ENCODE peak calls at places on chromosomes 11 and 22, in five cellular contexts. N is A549, Z is GM23248, R is uterus, W is colonic mucosa. S is an unnamed sample.

GRCh38 chr11:106974831-106975230 is 43.4 kb downstream of the GUCY1A2 start:
- DNase-seq in N (no peak), Z (peak; percentile 5), R (no peak), W (no peak), S (no peak)

GRCh38 chr11:9091044-9091936 is at the start of gene SCUBE2:
- DNase-seq in N (peak; percentile 25), Z (peak; percentile 48), R (no peak), W (peak; percentile 26), S (no peak)

GRCh38 chr11:27524155-27524554 is 17.6 kb upstream of the LIN7C start:
- DNase-seq in N (no peak), Z (peak; percentile 81), R (no peak), W (no peak), S (no peak)

GRCh38 chr22:42316988-42317387 is 46.5 kb upstream of the TCF20 start:
- DNase-seq in N (no peak), Z (peak; percentile 80), R (peak; percentile 75), W (peak; percentile 91), S (no peak)

GRCh38 chr11:83951521-83951920 is 665.4 kb upstream of the CCDC90B start:
- DNase-seq in N (no peak), Z (no peak), R (no peak), W (peak; percentile 20), S (no peak)

GRCh38 chr11:132056689-132057088 is 686.3 kb downstream of the NTM start:
- DNase-seq in N (no peak), Z (peak; percentile 47), R (no peak), W (no peak), S (no peak)

GRCh38 chr11:82577246-82577645 is 156.4 kb downstream of the FAM181B start:
- DNase-seq in N (no peak), Z (no peak), R (no peak), W (no peak), S (no peak)

GRCh38 chr11:118565062-118565461 is 669 bp downstream of the IFT46 start:
- DNase-seq in N (no peak), Z (peak; percentile 78), R (peak; percentile 62), W (peak; percentile 22), S (no peak)

GRCh38 chr11:119666463-119667131 is 62.4 kb downstream of the NECTIN1 start:
- DNase-seq in N (peak; percentile 63), Z (peak; percentile 79), R (peak; percentile 77), W (peak; percentile 81), S (peak; percentile 68)

GRCh38 chr11:1824221-1825038 is 10.4 kb upstream of the SYT8 start:
- DNase-seq in N (no peak), Z (no peak), R (no peak), W (no peak), S (no peak)
- H3K27ac ChIP-seq in N (peak overlapping the region; percentile 73), Z (no peak overlapping the region), R (no peak overlapping the region), W (no peak overlapping the region), S (no peak overlapping the region)

GRCh38 chr11:35246725-35247124 is 107.8 kb downstream of the CD44 start:
- DNase-seq in N (no peak), Z (peak; percentile 92), R (peak; percentile 59), W (no peak), S (no peak)
- H3K27ac ChIP-seq in N (no peak overlapping the region), Z (peak overlapping the region; percentile 77), R (peak overlapping the region; percentile 93), W (no peak overlapping the region), S (no peak overlapping the region)

GRCh38 chr11:44025727-44026126 is 22.1 kb upstream of the ACCSL start:
- DNase-seq in N (no peak), Z (no peak), R (no peak), W (no peak), S (no peak)
- H3K27ac ChIP-seq in N (no peak overlapping the region), Z (no peak overlapping the region), R (no peak overlapping the region), W (no peak overlapping the region), S (no peak overlapping the region)

GRCh38 chr22:31614781-31615480 is 47.1 kb downstream of the PISD start:
- DNase-seq in N (no peak), Z (no peak), R (no peak), W (no peak), S (no peak)
- H3K27ac ChIP-seq in N (no peak overlapping the region), Z (no peak overlapping the region), R (no peak overlapping the region), W (no peak overlapping the region), S (no peak overlapping the region)

DNA sequence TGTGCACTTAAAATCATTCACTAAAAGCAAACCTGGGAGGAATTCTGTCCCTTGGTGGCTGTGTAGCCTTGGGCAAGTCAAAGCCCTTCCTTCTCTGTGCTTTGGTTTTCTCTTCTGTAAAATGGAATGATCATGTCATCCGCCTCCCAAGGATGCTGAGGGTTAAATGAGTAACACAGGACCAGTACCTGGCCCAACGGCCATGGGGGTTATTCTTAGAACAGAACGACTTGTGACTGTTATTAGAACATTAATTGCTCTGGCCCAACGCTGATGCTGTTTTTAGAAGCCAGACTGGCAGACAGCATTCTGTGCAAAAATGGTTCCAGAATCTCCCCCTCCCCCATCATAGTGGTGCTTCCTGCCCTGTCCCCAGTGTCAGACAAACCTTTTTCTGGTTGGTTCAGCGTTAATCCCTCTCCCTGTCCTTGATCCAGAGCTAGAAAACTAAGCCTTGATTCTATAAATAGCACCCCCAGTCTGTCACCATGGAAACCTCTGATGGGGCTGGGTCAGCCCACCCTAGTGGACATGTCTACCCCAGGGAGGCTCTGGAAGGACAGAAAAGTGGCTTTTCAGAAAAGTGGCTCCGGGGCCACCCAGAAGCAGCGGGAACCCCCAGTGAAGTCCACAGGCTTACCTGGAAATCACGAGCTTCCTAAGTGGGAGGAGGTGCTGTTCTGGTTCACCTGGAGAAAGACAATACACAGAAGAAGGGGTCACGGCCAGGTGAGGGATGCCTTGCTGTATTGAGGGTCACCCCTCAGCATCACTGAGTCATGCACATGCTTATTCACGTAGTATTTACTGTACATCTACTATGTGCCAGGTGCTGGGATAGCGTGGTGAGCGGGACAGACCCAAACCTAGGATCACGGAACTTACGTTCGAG is 15.5 kb upstream of the TFIP11 start:
- DNase-seq in N (no peak), Z (no peak), R (no peak), W (no peak), S (no peak)
- H3K27ac ChIP-seq in N (no peak overlapping the region), Z (no peak overlapping the region), R (no peak overlapping the region), W (no peak overlapping the region), S (peak overlapping the region; percentile 13)

GRCh38 chr11:64597671-64598101 is 6.7 kb downstream of the SLC22A12 start:
- DNase-seq in N (no peak), Z (no peak), R (no peak), W (no peak), S (no peak)
- H3K27ac ChIP-seq in N (no peak overlapping the region), Z (no peak overlapping the region), R (no peak overlapping the region), W (no peak overlapping the region), S (no peak overlapping the region)

GRCh38 chr22:47631571-47632102 is 869.2 kb downstream of the TBC1D22A start:
- DNase-seq in N (no peak), Z (no peak), R (no peak), W (no peak), S (no peak)
- H3K27ac ChIP-seq in N (no peak overlapping the region), Z (no peak overlapping the region), R (no peak overlapping the region), W (no peak overlapping the region), S (no peak overlapping the region)

DNA sequence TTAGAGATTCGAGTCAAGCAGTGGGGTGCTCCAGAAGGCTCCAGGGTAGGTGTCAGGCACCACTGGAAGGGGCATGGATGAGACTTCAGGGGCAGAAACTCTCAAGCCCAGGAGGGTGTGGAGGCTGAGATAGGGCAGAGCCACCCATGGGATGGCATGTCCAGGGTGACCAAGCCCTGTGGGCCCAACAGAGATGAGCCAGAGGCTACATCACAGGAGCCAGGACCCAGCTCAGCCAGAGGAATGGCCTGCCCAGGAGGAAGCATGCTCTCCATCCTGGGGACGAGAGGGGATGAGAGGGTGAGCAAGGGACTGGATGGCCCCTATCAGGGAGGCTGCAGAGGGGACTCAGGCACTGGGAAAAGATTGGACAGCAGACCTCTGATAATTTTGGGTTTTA is 42.8 kb downstream of the SLCO2B1 start:
- DNase-seq in N (no peak), Z (no peak), R (no peak), W (no peak), S (no peak)
- H3K27ac ChIP-seq in N (no peak overlapping the region), Z (no peak overlapping the region), R (no peak overlapping the region), W (no peak overlapping the region), S (no peak overlapping the region)